ENCODE peak calls at places on chromosomes 12 and 14, in six cellular contexts. C is body of pancreas, P is PC-3, I is ovary, M is uterus, Y is right cardiac atrium. T is an unnamed sample.

GRCh38 chr14:99198746-99199145 is 73.3 kb downstream of the BCL11B start:
- DNase-seq in C (no peak), P (no peak), I (no peak), M (no peak), Y (no peak), T (no peak)

GRCh38 chr14:54931598-54932340 is 29.1 kb upstream of the GCH1 start:
- DNase-seq in C (no peak), P (no peak), I (no peak), M (no peak), Y (no peak), T (no peak)

GRCh38 chr12:107649615-107650014 is 36.0 kb upstream of the PWP1 start:
- DNase-seq in C (no peak), P (no peak), I (no peak), M (peak), Y (no peak), T (no peak)

GRCh38 chr12:94148841-94149780 is 734 bp downstream of the PLXNC1 start:
- DNase-seq in C (peak), P (no peak), I (peak), M (no peak), Y (peak), T (no peak)

GRCh38 chr12:49567611-49568441 is at the start of gene MCRS1:
- DNase-seq in C (peak), P (peak), I (peak), M (peak), Y (peak), T (peak)

GRCh38 chr14:21320913-21321312 is 41.0 kb downstream of the RPGRIP1 start:
- DNase-seq in C (no peak), P (peak), I (no peak), M (no peak), Y (no peak), T (no peak)

GRCh38 chr12:77122661-77123060 is 57.3 kb upstream of the E2F7 start:
- DNase-seq in C (no peak), P (no peak), I (no peak), M (no peak), Y (no peak), T (no peak)

GRCh38 chr12:88952543-88952942 is 372.3 kb upstream of the KITLG start:
- DNase-seq in C (peak), P (peak), I (no peak), M (no peak), Y (no peak), T (peak)

GRCh38 chr12:121712462-121713256 is at the start of gene TMEM120B:
- DNase-seq in C (peak), P (peak), I (peak), M (peak), Y (peak), T (peak)

GRCh38 chr14:101505216-101505970 is 55.9 kb upstream of the DIO3 start:
- DNase-seq in C (peak), P (no peak), I (peak), M (peak), Y (peak), T (no peak)

GRCh38 chr12:2382391-2383155 is 329.8 kb downstream of the CACNA1C start:
- DNase-seq in C (no peak), P (no peak), I (no peak), M (peak), Y (no peak), T (no peak)

GRCh38 chr12:124947013-124947412 is 32.6 kb upstream of the UBC start:
- DNase-seq in C (no peak), P (no peak), I (no peak), M (no peak), Y (peak), T (no peak)

GRCh38 chr14:52922059-52922458 is 28.8 kb downstream of the FERMT2 start:
- DNase-seq in C (no peak), P (no peak), I (no peak), M (no peak), Y (no peak), T (no peak)

GRCh38 chr12:88111074-88111652 is 30.7 kb downstream of the CEP290 start:
- DNase-seq in C (no peak), P (peak), I (no peak), M (no peak), Y (no peak), T (peak)

GRCh38 chr14:89973234-89973823 is 17.6 kb downstream of the TDP1 start:
- DNase-seq in C (peak), P (peak), I (peak), M (peak), Y (peak), T (peak)

GRCh38 chr14:44962573-44963528 is 861 bp downstream of the TOGARAM1 start:
- DNase-seq in C (peak), P (peak), I (peak), M (peak), Y (peak), T (peak)

GRCh38 chr12:19412844-19413243 is 26.4 kb upstream of the AEBP2 start:
- DNase-seq in C (no peak), P (no peak), I (no peak), M (no peak), Y (peak), T (no peak)

GRCh38 chr12:55068416-55069010 is 48.7 kb downstream of the NEUROD4 start:
- DNase-seq in C (peak), P (peak), I (no peak), M (no peak), Y (no peak), T (peak)

GRCh38 chr14:90570463-90570860 is 173.6 kb downstream of the CALM1 start:
- DNase-seq in C (no peak), P (peak), I (no peak), M (no peak), Y (no peak), T (no peak)

GRCh38 chr12:67625004-67625403 is 23.5 kb upstream of the DYRK2 start:
- DNase-seq in C (no peak), P (no peak), I (no peak), M (no peak), Y (no peak), T (no peak)

GRCh38 chr12:6532927-6533652 is 1.2 kb upstream of the GAPDH start:
- DNase-seq in C (peak), P (peak), I (peak), M (peak), Y (peak), T (peak)

GRCh38 chr12:113340061-113340460 is 5.2 kb upstream of the SLC8B1 start:
- DNase-seq in C (no peak), P (no peak), I (no peak), M (no peak), Y (no peak), T (no peak)

GRCh38 chr14:96805906-96806305 is 8.7 kb downstream of the VRK1 start:
- DNase-seq in C (no peak), P (peak), I (no peak), M (no peak), Y (peak), T (no peak)

GRCh38 chr12:72074956-72075355 is 136.3 kb downstream of the TPH2 start:
- DNase-seq in C (no peak), P (no peak), I (no peak), M (no peak), Y (no peak), T (no peak)

GRCh38 chr12:72074065-72074464 is 135.4 kb downstream of the TPH2 start:
- DNase-seq in C (no peak), P (no peak), I (no peak), M (no peak), Y (no peak), T (no peak)

GRCh38 chr12:72075891-72076557 is 137.4 kb downstream of the TPH2 start:
- DNase-seq in C (no peak), P (no peak), I (no peak), M (no peak), Y (no peak), T (no peak)

GRCh38 chr12:72076558-72076915 is 137.9 kb downstream of the TPH2 start:
- DNase-seq in C (no peak), P (no peak), I (no peak), M (no peak), Y (no peak), T (no peak)

GRCh38 chr12:72075401-72075800 is 136.8 kb downstream of the TPH2 start:
- DNase-seq in C (no peak), P (no peak), I (no peak), M (no peak), Y (no peak), T (no peak)
- H3K4me3 ChIP-seq in C (no peak), P (no peak), I (no peak), M (no peak), Y (no peak), T (no peak)

GRCh38 chr14:65213316-65213715 is 111.0 kb upstream of the MAX start:
- DNase-seq in C (no peak), P (no peak), I (no peak), M (no peak), Y (no peak), T (no peak)

GRCh38 chr14:65210118-65210826 is 108.0 kb upstream of the MAX start:
- DNase-seq in C (no peak), P (peak), I (no peak), M (no peak), Y (no peak), T (no peak)

GRCh38 chr14:65208548-65208947 is 106.2 kb upstream of the MAX start:
- DNase-seq in C (no peak), P (no peak), I (no peak), M (no peak), Y (no peak), T (no peak)

GRCh38 chr14:65211341-65211987 is 109.1 kb upstream of the MAX start:
- DNase-seq in C (no peak), P (peak), I (no peak), M (no peak), Y (no peak), T (peak)

DNA sequence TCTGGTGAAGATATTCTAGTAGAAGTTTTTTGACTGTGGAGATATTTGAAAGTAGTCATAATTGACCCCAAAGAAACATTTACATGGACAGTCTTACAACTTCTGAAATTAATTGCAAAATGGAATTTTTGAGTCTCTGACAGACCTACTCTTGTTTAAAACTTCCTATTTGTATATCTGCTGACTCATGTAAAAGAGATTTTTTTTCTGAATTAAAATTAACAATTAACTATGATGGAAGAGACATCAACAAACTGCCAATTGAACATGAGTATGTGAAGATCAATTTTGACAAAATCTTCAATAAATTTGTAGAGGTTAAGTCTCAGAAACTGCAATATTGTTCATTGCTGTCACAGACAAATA is 108.5 kb upstream of the MAX start:
- DNase-seq in C (no peak), P (peak), I (no peak), M (no peak), Y (no peak), T (no peak)
- H3K4me3 ChIP-seq in C (no peak), P (peak), I (no peak), M (no peak), Y (no peak), T (no peak)

GRCh38 chr14:102527255-102528232 is 18.0 kb upstream of the ANKRD9 start:
- DNase-seq in C (no peak), P (peak), I (no peak), M (no peak), Y (no peak), T (peak)

GRCh38 chr14:102523200-102524025 is 13.8 kb upstream of the ANKRD9 start:
- DNase-seq in C (no peak), P (no peak), I (no peak), M (no peak), Y (no peak), T (no peak)

GRCh38 chr14:102525213-102526143 is 15.9 kb upstream of the ANKRD9 start:
- DNase-seq in C (no peak), P (peak), I (no peak), M (no peak), Y (peak), T (peak)

GRCh38 chr14:102524451-102525212 is 15.1 kb upstream of the ANKRD9 start:
- DNase-seq in C (peak), P (peak), I (peak), M (peak), Y (peak), T (peak)

DNA sequence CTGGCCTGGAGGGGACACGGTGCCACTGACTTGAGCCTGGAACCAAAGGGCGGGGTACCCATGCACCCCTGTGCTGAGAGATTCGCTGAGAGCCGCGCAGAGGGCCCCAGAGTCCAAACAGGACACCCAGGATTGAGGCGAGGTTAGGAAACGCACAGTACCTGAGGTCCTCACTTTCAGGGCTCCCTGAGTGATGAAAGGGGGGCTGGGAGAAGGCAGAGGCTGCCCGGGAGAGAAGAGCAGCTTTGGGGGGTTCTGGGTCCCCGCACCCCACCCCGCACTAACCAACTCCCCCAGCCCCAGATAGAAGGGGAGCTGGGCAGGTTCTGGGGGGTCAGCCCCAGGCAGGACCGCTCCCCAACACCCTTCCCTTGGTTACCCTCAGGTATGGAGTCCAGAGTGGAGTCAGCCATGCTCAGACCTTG is 14.5 kb upstream of the ANKRD9 start:
- DNase-seq in C (no peak), P (no peak), I (no peak), M (no peak), Y (no peak), T (no peak)
- H3K4me3 ChIP-seq in C (no peak), P (peak), I (peak), M (peak), Y (no peak), T (peak)

GRCh38 chr14:23181946-23182345 is 1.5 kb downstream of the SLC7A8 start:
- DNase-seq in C (no peak), P (no peak), I (no peak), M (no peak), Y (no peak), T (no peak)

GRCh38 chr14:23181453-23181852 is 2.0 kb downstream of the SLC7A8 start:
- DNase-seq in C (no peak), P (no peak), I (no peak), M (no peak), Y (no peak), T (no peak)

GRCh38 chr14:23182372-23183014 is 967 bp downstream of the SLC7A8 start:
- DNase-seq in C (peak), P (peak), I (peak), M (peak), Y (peak), T (peak)

GRCh38 chr14:23183479-23183878 is at the start of gene SLC7A8:
- DNase-seq in C (peak), P (peak), I (peak), M (peak), Y (peak), T (no peak)

GRCh38 chr14:23183076-23183475 is 384 bp downstream of the SLC7A8 start:
- DNase-seq in C (no peak), P (no peak), I (no peak), M (no peak), Y (no peak), T (no peak)
- H3K4me3 ChIP-seq in C (peak), P (peak), I (peak), M (peak), Y (peak), T (peak)

GRCh38 chr12:65275627-65276026 is 2.9 kb upstream of the MSRB3 start:
- DNase-seq in C (no peak), P (no peak), I (no peak), M (no peak), Y (no peak), T (no peak)
- H3K4me3 ChIP-seq in C (no peak), P (no peak), I (no peak), M (no peak), Y (no peak), T (no peak)

GRCh38 chr12:80938397-80938796 is 663 bp upstream of the LIN7A start:
- DNase-seq in C (no peak), P (no peak), I (no peak), M (no peak), Y (no peak), T (no peak)
- H3K4me3 ChIP-seq in C (no peak), P (no peak), I (no peak), M (no peak), Y (no peak), T (no peak)

DNA sequence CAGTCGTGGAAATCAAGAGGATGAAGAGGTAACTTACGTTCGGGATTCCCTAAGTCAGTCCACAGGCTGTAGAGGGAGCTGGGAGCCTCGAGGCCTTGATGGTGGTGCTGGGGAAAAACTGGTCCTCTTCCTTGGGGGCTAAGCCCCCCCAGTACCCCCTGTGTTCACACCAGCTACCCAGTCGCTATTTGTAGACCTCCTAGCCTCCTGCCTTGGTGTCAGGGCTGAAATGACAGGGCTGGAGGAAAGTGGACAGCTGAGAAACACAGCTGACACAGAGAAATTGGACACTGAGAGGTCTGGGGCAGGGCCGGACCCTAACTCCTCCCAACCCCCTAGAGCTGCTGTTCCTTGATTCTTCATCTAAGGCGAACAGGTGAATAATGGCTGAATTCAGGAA is at the start of gene STAC3:
- DNase-seq in C (no peak), P (no peak), I (no peak), M (no peak), Y (no peak), T (no peak)
- H3K4me3 ChIP-seq in C (no peak), P (no peak), I (no peak), M (no peak), Y (no peak), T (no peak)

GRCh38 chr14:33946679-33947078 is 4.2 kb downstream of the EGLN3 start:
- DNase-seq in C (no peak), P (no peak), I (no peak), M (no peak), Y (no peak), T (no peak)
- H3K4me3 ChIP-seq in C (no peak), P (peak), I (no peak), M (no peak), Y (peak), T (no peak)